ENCODE peak calls at places on chromosomes 3 and 15, in seven cellular contexts. I is astrocyte of the spinal cord, S is heart left ventricle, R is GM13977, P is breast epithelium, L is Caco-2, N is AG04450. H is an unnamed sample.

GRCh38 chr3:68479779-68480178 is 452.6 kb downstream of the TAFA4 start:
- DNase-seq in P (no peak), I (no peak), N (no peak), R (no peak), L (no peak), S (no peak), H (no peak)

GRCh38 chr15:31135523-31135922 is 34.0 kb upstream of the TRPM1 start:
- DNase-seq in P (no peak), L (no peak), S (no peak), R (no peak), N (no peak), I (no peak), H (peak)

GRCh38 chr15:59933607-59934006 is 70.5 kb upstream of the FOXB1 start:
- DNase-seq in S (no peak), I (no peak), N (no peak), R (no peak), L (no peak), P (no peak), H (no peak)

GRCh38 chr3:113223831-113224240 is 12.5 kb downstream of the BOC start:
- DNase-seq in I (no peak), L (no peak), R (no peak), P (no peak), N (no peak), S (no peak), H (no peak)

GRCh38 chr3:130300888-130301287 is 44.6 kb upstream of the COL6A5 start:
- DNase-seq in R (no peak), S (peak), N (no peak), L (no peak), I (no peak), P (no peak), H (no peak)

GRCh38 chr3:56915969-56916586 is 114.3 kb upstream of the ARHGEF3 start:
- DNase-seq in S (no peak), I (no peak), P (no peak), R (no peak), L (no peak), N (no peak), H (no peak)

GRCh38 chr15:27589260-27589659 is 509.9 kb downstream of the OCA2 start:
- DNase-seq in N (no peak), R (no peak), P (no peak), L (no peak), I (no peak), S (no peak), H (no peak)

GRCh38 chr3:143137637-143138036 is 18.1 kb downstream of the CHST2 start:
- DNase-seq in N (no peak), I (no peak), R (no peak), L (no peak), P (no peak), S (no peak), H (no peak)

GRCh38 chr3:150049317-150049716 is 78.6 kb upstream of the PFN2 start:
- DNase-seq in R (no peak), S (no peak), N (no peak), I (no peak), L (no peak), P (no peak), H (no peak)

GRCh38 chr15:101210466-101210865 is 41.4 kb downstream of the CHSY1 start:
- DNase-seq in L (no peak), N (no peak), I (no peak), S (no peak), R (no peak), P (no peak), H (no peak)

GRCh38 chr15:71679223-71680078 is 130.9 kb upstream of the NR2E3 start:
- DNase-seq in L (no peak), R (no peak), I (peak), N (peak), S (no peak), P (no peak), H (no peak)

GRCh38 chr3:63565220-63565619 is 87.3 kb upstream of the SNTN start:
- DNase-seq in L (no peak), I (no peak), R (no peak), N (no peak), S (no peak), P (no peak), H (no peak)

GRCh38 chr3:12629560-12629959 is 34.4 kb downstream of the RAF1 start:
- DNase-seq in N (no peak), P (no peak), R (no peak), I (peak), L (no peak), S (no peak), H (no peak)

GRCh38 chr15:66997212-66997611 is 68.2 kb upstream of the SMAD3 start:
- DNase-seq in I (peak), R (no peak), S (no peak), L (no peak), P (no peak), N (peak), H (no peak)

GRCh38 chr3:51024765-51025681 is 350.3 kb downstream of the DOCK3 start:
- DNase-seq in S (peak), L (no peak), P (peak), N (no peak), I (no peak), R (no peak), H (no peak)

GRCh38 chr3:28799084-28799483 is 450.5 kb upstream of the AZI2 start:
- DNase-seq in N (no peak), R (no peak), P (no peak), L (no peak), I (no peak), S (no peak), H (no peak)
- TF ChIP-seq CTCF in N (no peak), R (peak), P (no peak), L (no peak), I (no peak), S (no peak), H (no peak)

DNA sequence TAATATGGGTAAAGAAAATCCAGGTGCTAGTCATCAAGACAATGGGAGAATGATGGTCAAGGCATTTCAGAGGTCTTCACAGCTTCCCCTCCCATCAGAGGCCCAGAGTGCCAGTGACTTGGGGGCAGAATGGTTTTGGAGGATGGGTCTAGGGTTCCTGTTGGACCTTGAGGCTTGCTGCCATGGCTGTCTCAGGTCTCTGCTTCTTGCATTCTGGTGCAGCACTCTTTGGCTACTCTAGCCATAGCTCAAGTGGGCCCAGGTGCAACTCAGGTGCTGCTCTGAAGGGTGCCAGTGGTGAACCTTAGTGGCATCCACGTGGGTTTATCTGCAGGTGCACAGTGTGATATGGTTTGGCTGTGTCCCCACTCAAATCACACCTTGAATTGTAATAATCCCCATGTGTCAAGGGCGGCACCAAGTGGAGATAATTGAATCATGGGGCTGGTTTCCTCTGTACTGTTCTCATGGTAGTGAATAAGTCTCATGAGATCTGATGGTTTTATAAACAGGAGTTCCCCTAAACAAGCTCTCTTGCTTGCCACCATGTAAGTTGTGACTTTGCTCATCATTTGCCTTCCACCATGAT is 48.5 kb upstream of the PEX5L start:
- DNase-seq in R (no peak), S (peak), L (no peak), I (no peak), N (no peak), P (no peak), H (no peak)
- TF ChIP-seq CTCF in R (peak), S (no peak), L (peak), I (no peak), N (no peak), P (no peak), H (no peak)

GRCh38 chr3:42960781-42961180 is 18.3 kb upstream of the GASK1A start:
- DNase-seq in N (no peak), S (no peak), P (no peak), I (no peak), L (no peak), R (no peak), H (no peak)

GRCh38 chr3:42961633-42962032 is 17.5 kb upstream of the GASK1A start:
- DNase-seq in P (no peak), S (no peak), I (peak), L (no peak), N (peak), R (peak), H (no peak)

GRCh38 chr3:42960282-42960681 is 18.8 kb upstream of the GASK1A start:
- DNase-seq in N (no peak), R (no peak), S (no peak), P (no peak), I (peak), L (no peak), H (no peak)

GRCh38 chr3:42957573-42957972 is 21.5 kb upstream of the GASK1A start:
- DNase-seq in L (no peak), I (no peak), P (no peak), N (no peak), S (no peak), R (no peak), H (no peak)
- TF ChIP-seq CTCF in L (peak), I (peak), P (no peak), N (no peak), S (no peak), R (no peak), H (no peak)

DNA sequence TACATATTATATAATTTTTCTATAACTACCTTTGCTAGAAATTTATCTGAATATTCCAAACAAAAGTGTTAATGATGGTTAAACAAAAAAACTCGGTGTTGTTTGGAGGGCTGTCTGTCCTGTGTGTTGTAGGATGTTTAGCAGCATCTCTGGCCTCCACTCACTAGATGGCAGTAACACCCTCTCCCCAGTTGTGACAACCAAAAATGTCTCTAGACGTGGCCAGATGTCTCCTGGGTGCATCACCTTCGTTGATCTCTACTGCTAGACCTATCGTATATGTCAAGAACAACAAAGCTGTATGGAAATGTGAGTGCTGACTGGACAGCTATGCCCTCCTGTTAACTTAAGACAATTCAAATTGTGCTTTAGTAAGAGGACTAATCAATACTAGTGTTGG is 14.1 kb downstream of the ANKRD34C start:
- DNase-seq in R (no peak), L (no peak), I (no peak), S (no peak), N (no peak), P (no peak), H (no peak)
- TF ChIP-seq CTCF in R (peak), L (peak), I (peak), S (no peak), N (peak), P (no peak), H (no peak)

GRCh38 chr3:10370429-10370828 is 49.5 kb upstream of the SEC13 start:
- DNase-seq in L (no peak), R (no peak), I (peak), P (no peak), S (no peak), N (peak), H (no peak)
- TF ChIP-seq CTCF in L (no peak), R (no peak), I (no peak), P (no peak), S (no peak), N (no peak), H (no peak)

GRCh38 chr3:46092704-46093085 is 65.4 kb upstream of the XCR1 start:
- DNase-seq in P (no peak), N (no peak), I (no peak), R (peak), S (no peak), L (no peak), H (no peak)
- TF ChIP-seq CTCF in P (no peak), N (no peak), I (no peak), R (peak), S (no peak), L (no peak), H (no peak)

GRCh38 chr3:128725932-128726690 is at the start of gene RAB7A:
- DNase-seq in R (peak), P (peak), I (peak), N (peak), S (peak), L (peak), H (peak)
- TF ChIP-seq CTCF in R (no peak), P (no peak), I (no peak), N (no peak), S (no peak), L (no peak), H (no peak)

GRCh38 chr3:111473550-111473949 is 68.4 kb upstream of the CD96 start:
- DNase-seq in S (no peak), N (no peak), P (no peak), L (no peak), R (no peak), I (no peak), H (no peak)
- TF ChIP-seq CTCF in S (no peak), N (no peak), P (no peak), L (no peak), R (no peak), I (no peak), H (no peak)

GRCh38 chr3:138544546-138544945 is 49.5 kb downstream of the CEP70 start:
- DNase-seq in L (no peak), N (no peak), I (no peak), P (no peak), S (no peak), R (no peak), H (no peak)
- TF ChIP-seq CTCF in L (no peak), N (no peak), I (no peak), P (no peak), S (no peak), R (no peak), H (no peak)

DNA sequence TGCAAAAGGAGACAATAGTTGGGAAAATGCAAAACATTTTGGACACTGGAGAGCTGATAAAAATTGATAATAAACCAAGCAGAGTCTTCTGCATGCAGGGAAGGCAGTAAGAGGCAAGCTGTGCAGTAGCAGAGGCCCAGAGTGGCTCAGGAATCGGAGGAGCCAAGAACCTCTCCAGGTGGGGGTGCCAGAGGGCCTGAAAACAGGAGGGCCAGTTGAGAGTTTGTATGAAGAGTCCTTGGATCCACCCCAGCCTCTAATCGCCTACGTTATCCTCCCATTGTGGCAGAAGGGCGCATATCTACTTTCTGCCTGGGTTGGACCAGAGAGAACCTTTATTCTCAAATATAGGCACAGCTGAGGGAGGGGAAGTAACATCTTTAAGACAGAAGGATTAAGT is 48.9 kb upstream of the RBP1 start:
- DNase-seq in R (peak), I (no peak), P (no peak), N (no peak), S (no peak), L (peak), H (no peak)
- TF ChIP-seq CTCF in R (no peak), I (no peak), P (no peak), N (no peak), S (peak), L (peak), H (no peak)

H was measured in mesothelial cell of epicardium.